ENCODE peak calls at places on chromosomes 7 and 10, in eight cellular contexts. O is stimulated activated CD8-positive, alpha-beta memory T cell treated with anti-CD3 and anti-CD28 coated beads, Interleukin-2, amount 100 ng/mL, for 48 hours; G is GM23248; U is uterus; S is H9; D is NB4; P is NCI-H2081; N is choroid plexus epithelial cell. I is an unnamed sample.

GRCh38 chr10:12097791-12098190 is 29.0 kb downstream of the DHTKD1 start:
- DNase-seq in O (no peak), G (no peak), U (no peak), S (no peak), D (no peak), P (peak; percentile 93), N (peak; percentile 56), I (no peak)

GRCh38 chr7:83338277-83338950 is 175.7 kb upstream of the PCLO start:
- DNase-seq in O (no peak), G (no peak), U (no peak), S (no peak), D (no peak), P (peak; percentile 62), N (no peak), I (no peak)

GRCh38 chr10:79049931-79050895 is 18.6 kb upstream of the ZMIZ1 start:
- DNase-seq in O (no peak), G (peak; percentile 67), U (peak; percentile 7), S (no peak), D (peak; percentile 43), P (no peak), N (no peak), I (no peak)

GRCh38 chr10:95319239-95319638 is 28.4 kb upstream of the PDLIM1 start:
- DNase-seq in O (no peak), G (peak; percentile 26), U (no peak), S (no peak), D (no peak), P (no peak), N (peak; percentile 50), I (no peak)

GRCh38 chr7:51477819-51478218 is 161.2 kb upstream of the COBL start:
- DNase-seq in O (no peak), G (no peak), U (no peak), S (no peak), D (no peak), P (no peak), N (no peak), I (no peak)

GRCh38 chr7:70289067-70289466 is 690.8 kb downstream of the AUTS2 start:
- DNase-seq in O (no peak), G (peak; percentile 61), U (no peak), S (no peak), D (no peak), P (no peak), N (peak; percentile 11), I (no peak)

GRCh38 chr7:46369933-46370654 is 449.0 kb upstream of the IGFBP3 start:
- DNase-seq in O (no peak), G (peak; percentile 91), U (no peak), S (no peak), D (no peak), P (no peak), N (peak; percentile 84), I (no peak)

GRCh38 chr7:82319674-82320118 is 123.9 kb downstream of the CACNA2D1 start:
- DNase-seq in O (no peak), G (peak; percentile 87), U (peak; percentile 69), S (no peak), D (no peak), P (peak; percentile 95), N (peak; percentile 85), I (no peak)

GRCh38 chr7:4744391-4745264 is 30.8 kb upstream of the AP5Z1 start:
- DNase-seq in O (peak; percentile 65), G (peak; percentile 100), U (peak; percentile 99), S (peak; percentile 98), D (no peak), P (peak; percentile 91), N (peak; percentile 99), I (peak; percentile 54)

GRCh38 chr7:127581716-127582115 is 3.7 kb downstream of the GCC1 start:
- DNase-seq in O (no peak), G (peak; percentile 44), U (no peak), S (no peak), D (no peak), P (no peak), N (no peak), I (no peak)

GRCh38 chr10:103829838-103830465 is 25.4 kb downstream of the SH3PXD2A start:
- DNase-seq in O (no peak), G (no peak), U (no peak), S (no peak), D (no peak), P (no peak), N (no peak), I (no peak)

I was measured in activated gamma-delta T cell treated with anti-CD3 and anti-CD28 coated beads, Interleukin-2, amount 50 U/mL, for 16 hours.